ENCODE peak calls at places on chromosomes 2 and 18, in seven cellular contexts. One of them, this sample, is unnamed. For H3K4me1, the result is how much of the 10 kb centered on the place peaks cover.

GRCh38 chr2:23452853-23453420 is 68.0 kb downstream of the KLHL29 start:
- DNase-seq in transverse colon: no peak
- DNase-seq in CD8-positive, alpha-beta memory T cell: no peak
- DNase-seq in effector memory CD4-positive, alpha-beta T cell: no peak
- DNase-seq in tibial nerve: no peak
- DNase-seq in cardiac muscle cell: peak
- DNase-seq in GM23248: no peak
- DNase-seq in this sample: no peak

GRCh38 chr2:205684871-205685313 is 2.6 kb downstream of the NRP2 start:
- DNase-seq in transverse colon: no peak
- DNase-seq in CD8-positive, alpha-beta memory T cell: no peak
- DNase-seq in effector memory CD4-positive, alpha-beta T cell: no peak
- DNase-seq in tibial nerve: no peak
- DNase-seq in cardiac muscle cell: peak
- DNase-seq in GM23248: no peak
- DNase-seq in this sample: peak

GRCh38 chr18:75937306-75937705 is 509.8 kb upstream of the SMIM21 start:
- DNase-seq in transverse colon: no peak
- DNase-seq in CD8-positive, alpha-beta memory T cell: no peak
- DNase-seq in effector memory CD4-positive, alpha-beta T cell: no peak
- DNase-seq in tibial nerve: no peak
- DNase-seq in cardiac muscle cell: no peak
- DNase-seq in GM23248: no peak
- DNase-seq in this sample: no peak

GRCh38 chr2:66481100-66481549 is 46.2 kb downstream of the MEIS1 start:
- DNase-seq in transverse colon: no peak
- DNase-seq in CD8-positive, alpha-beta memory T cell: no peak
- DNase-seq in effector memory CD4-positive, alpha-beta T cell: no peak
- DNase-seq in tibial nerve: no peak
- DNase-seq in cardiac muscle cell: peak
- DNase-seq in GM23248: peak
- DNase-seq in this sample: no peak

GRCh38 chr18:50721006-50721405 is 98.8 kb downstream of the MRO start:
- DNase-seq in transverse colon: no peak
- DNase-seq in CD8-positive, alpha-beta memory T cell: no peak
- DNase-seq in effector memory CD4-positive, alpha-beta T cell: no peak
- DNase-seq in tibial nerve: no peak
- DNase-seq in cardiac muscle cell: no peak
- DNase-seq in GM23248: no peak
- DNase-seq in this sample: no peak

GRCh38 chr2:219697811-219698683 is 70.6 kb downstream of the SLC4A3 start:
- DNase-seq in transverse colon: no peak
- DNase-seq in CD8-positive, alpha-beta memory T cell: no peak
- DNase-seq in effector memory CD4-positive, alpha-beta T cell: no peak
- DNase-seq in tibial nerve: no peak
- DNase-seq in cardiac muscle cell: no peak
- DNase-seq in GM23248: no peak
- DNase-seq in this sample: no peak

GRCh38 chr2:45046786-45047185 is 37.5 kb upstream of the SIX2 start:
- DNase-seq in transverse colon: no peak
- DNase-seq in CD8-positive, alpha-beta memory T cell: no peak
- DNase-seq in effector memory CD4-positive, alpha-beta T cell: no peak
- DNase-seq in tibial nerve: no peak
- DNase-seq in cardiac muscle cell: peak
- DNase-seq in GM23248: no peak
- DNase-seq in this sample: no peak

GRCh38 chr2:86790828-86791561 is at the start of gene CD8A:
- DNase-seq in transverse colon: no peak
- DNase-seq in CD8-positive, alpha-beta memory T cell: peak
- DNase-seq in effector memory CD4-positive, alpha-beta T cell: no peak
- DNase-seq in tibial nerve: no peak
- DNase-seq in cardiac muscle cell: peak
- DNase-seq in GM23248: peak
- DNase-seq in this sample: no peak

GRCh38 chr2:96464651-96465050 is 40.5 kb downstream of the NEURL3 start:
- DNase-seq in transverse colon: no peak
- DNase-seq in CD8-positive, alpha-beta memory T cell: no peak
- DNase-seq in effector memory CD4-positive, alpha-beta T cell: no peak
- DNase-seq in tibial nerve: no peak
- DNase-seq in cardiac muscle cell: no peak
- DNase-seq in GM23248: no peak
- DNase-seq in this sample: no peak

GRCh38 chr2:32977228-32977758 is 30.5 kb downstream of the LTBP1 start:
- DNase-seq in transverse colon: peak
- DNase-seq in CD8-positive, alpha-beta memory T cell: no peak
- DNase-seq in effector memory CD4-positive, alpha-beta T cell: no peak
- DNase-seq in tibial nerve: no peak
- DNase-seq in cardiac muscle cell: peak
- DNase-seq in GM23248: peak
- DNase-seq in this sample: no peak

GRCh38 chr2:173436088-173436487 is 81.4 kb downstream of the CDCA7 start:
- DNase-seq in transverse colon: no peak
- DNase-seq in CD8-positive, alpha-beta memory T cell: no peak
- DNase-seq in effector memory CD4-positive, alpha-beta T cell: no peak
- DNase-seq in tibial nerve: no peak
- DNase-seq in cardiac muscle cell: peak
- DNase-seq in GM23248: no peak
- DNase-seq in this sample: no peak

GRCh38 chr2:112701092-112701491 is 19.7 kb upstream of the NT5DC4 start:
- DNase-seq in transverse colon: no peak
- DNase-seq in CD8-positive, alpha-beta memory T cell: no peak
- DNase-seq in effector memory CD4-positive, alpha-beta T cell: no peak
- DNase-seq in tibial nerve: no peak
- DNase-seq in cardiac muscle cell: peak
- DNase-seq in GM23248: no peak
- DNase-seq in this sample: peak

GRCh38 chr18:24095976-24096375 is 42.9 kb upstream of the CABYR start:
- DNase-seq in transverse colon: no peak
- DNase-seq in CD8-positive, alpha-beta memory T cell: no peak
- DNase-seq in effector memory CD4-positive, alpha-beta T cell: no peak
- DNase-seq in tibial nerve: no peak
- DNase-seq in cardiac muscle cell: no peak
- DNase-seq in GM23248: peak
- DNase-seq in this sample: no peak

GRCh38 chr2:9552491-9553178 is 3.0 kb downstream of the ADAM17 start:
- DNase-seq in transverse colon: no peak
- DNase-seq in CD8-positive, alpha-beta memory T cell: no peak
- DNase-seq in effector memory CD4-positive, alpha-beta T cell: no peak
- DNase-seq in tibial nerve: no peak
- DNase-seq in cardiac muscle cell: peak
- DNase-seq in GM23248: peak
- DNase-seq in this sample: no peak

DNA sequence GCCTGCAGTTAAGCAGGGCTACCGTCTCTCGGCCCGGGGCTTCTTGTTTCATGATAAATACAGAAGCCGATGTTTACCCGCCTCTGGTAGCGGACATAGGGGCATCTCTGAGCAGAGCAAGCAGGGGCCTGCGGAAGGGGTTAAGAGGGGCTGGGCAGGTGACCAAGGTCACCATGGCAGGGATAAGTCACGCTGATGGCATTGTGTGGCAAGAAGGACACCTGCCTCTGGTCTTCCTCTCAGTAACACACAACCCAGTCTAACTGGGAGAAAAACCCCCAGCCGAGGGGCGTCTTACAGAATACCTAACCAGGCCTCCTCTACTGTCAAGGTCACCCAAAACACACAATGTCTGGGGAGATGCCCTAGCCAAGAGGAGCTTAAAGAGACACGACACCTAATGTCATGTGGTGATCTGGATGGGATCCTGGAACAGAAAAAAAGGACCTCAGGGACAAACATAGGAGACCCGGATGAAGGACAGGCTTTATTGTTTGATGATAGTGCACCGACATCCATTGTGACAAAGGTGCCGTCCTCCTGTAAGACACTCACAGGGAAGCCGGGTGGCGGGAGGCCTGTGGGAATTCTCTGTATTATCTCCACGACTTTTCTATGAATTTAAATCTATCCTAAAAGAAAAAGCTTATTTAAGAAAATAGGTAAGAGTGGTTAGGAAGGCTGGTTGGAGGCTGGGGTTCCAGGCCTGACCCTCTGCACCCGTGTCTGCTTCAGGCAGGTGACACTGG is 24.8 kb downstream of the SH3BP4 start:
- DNase-seq in transverse colon: no peak
- DNase-seq in CD8-positive, alpha-beta memory T cell: no peak
- DNase-seq in effector memory CD4-positive, alpha-beta T cell: no peak
- DNase-seq in tibial nerve: no peak
- DNase-seq in cardiac muscle cell: no peak
- DNase-seq in GM23248: no peak
- DNase-seq in this sample: no peak
- H3K4me1 ChIP-seq in transverse colon: under half
- H3K4me1 ChIP-seq in CD8-positive, alpha-beta memory T cell: under half
- H3K4me1 ChIP-seq in effector memory CD4-positive, alpha-beta T cell: under half
- H3K4me1 ChIP-seq in tibial nerve: under half
- H3K4me1 ChIP-seq in cardiac muscle cell: under half
- H3K4me1 ChIP-seq in GM23248: half or more
- H3K4me1 ChIP-seq in this sample: under half

GRCh38 chr18:2905802-2906521 is 59.2 kb downstream of the EMILIN2 start:
- DNase-seq in transverse colon: peak
- DNase-seq in CD8-positive, alpha-beta memory T cell: peak
- DNase-seq in effector memory CD4-positive, alpha-beta T cell: peak
- DNase-seq in tibial nerve: peak
- DNase-seq in cardiac muscle cell: peak
- DNase-seq in GM23248: peak
- DNase-seq in this sample: peak

GRCh38 chr18:2908946-2909335 is 62.1 kb downstream of the EMILIN2 start:
- DNase-seq in transverse colon: no peak
- DNase-seq in CD8-positive, alpha-beta memory T cell: no peak
- DNase-seq in effector memory CD4-positive, alpha-beta T cell: no peak
- DNase-seq in tibial nerve: peak
- DNase-seq in cardiac muscle cell: no peak
- DNase-seq in GM23248: no peak
- DNase-seq in this sample: no peak

GRCh38 chr18:2908166-2908945 is 61.5 kb downstream of the EMILIN2 start:
- DNase-seq in transverse colon: no peak
- DNase-seq in CD8-positive, alpha-beta memory T cell: no peak
- DNase-seq in effector memory CD4-positive, alpha-beta T cell: no peak
- DNase-seq in tibial nerve: peak
- DNase-seq in cardiac muscle cell: no peak
- DNase-seq in GM23248: no peak
- DNase-seq in this sample: no peak

GRCh38 chr18:2906522-2907458 is 60.0 kb downstream of the EMILIN2 start:
- DNase-seq in transverse colon: peak
- DNase-seq in CD8-positive, alpha-beta memory T cell: peak
- DNase-seq in effector memory CD4-positive, alpha-beta T cell: peak
- DNase-seq in tibial nerve: peak
- DNase-seq in cardiac muscle cell: peak
- DNase-seq in GM23248: peak
- DNase-seq in this sample: no peak

GRCh38 chr18:2907459-2908145 is 60.8 kb downstream of the EMILIN2 start:
- DNase-seq in transverse colon: no peak
- DNase-seq in CD8-positive, alpha-beta memory T cell: no peak
- DNase-seq in effector memory CD4-positive, alpha-beta T cell: no peak
- DNase-seq in tibial nerve: peak
- DNase-seq in cardiac muscle cell: no peak
- DNase-seq in GM23248: peak
- DNase-seq in this sample: no peak
- H3K27ac ChIP-seq in transverse colon: peak
- H3K27ac ChIP-seq in CD8-positive, alpha-beta memory T cell: no peak
- H3K27ac ChIP-seq in effector memory CD4-positive, alpha-beta T cell: peak
- H3K27ac ChIP-seq in tibial nerve: peak
- H3K27ac ChIP-seq in cardiac muscle cell: no peak
- H3K27ac ChIP-seq in GM23248: no peak
- H3K27ac ChIP-seq in this sample: no peak

GRCh38 chr2:36525245-36525644 is 72.7 kb downstream of the FEZ2 start:
- DNase-seq in transverse colon: no peak
- DNase-seq in CD8-positive, alpha-beta memory T cell: no peak
- DNase-seq in effector memory CD4-positive, alpha-beta T cell: no peak
- DNase-seq in tibial nerve: no peak
- DNase-seq in cardiac muscle cell: no peak
- DNase-seq in GM23248: no peak
- DNase-seq in this sample: no peak
- H3K4me1 ChIP-seq in transverse colon: under half
- H3K4me1 ChIP-seq in CD8-positive, alpha-beta memory T cell: under half
- H3K4me1 ChIP-seq in effector memory CD4-positive, alpha-beta T cell: under half
- H3K4me1 ChIP-seq in tibial nerve: under half
- H3K4me1 ChIP-seq in cardiac muscle cell: under half
- H3K4me1 ChIP-seq in GM23248: under half
- H3K4me1 ChIP-seq in this sample: under half

DNA sequence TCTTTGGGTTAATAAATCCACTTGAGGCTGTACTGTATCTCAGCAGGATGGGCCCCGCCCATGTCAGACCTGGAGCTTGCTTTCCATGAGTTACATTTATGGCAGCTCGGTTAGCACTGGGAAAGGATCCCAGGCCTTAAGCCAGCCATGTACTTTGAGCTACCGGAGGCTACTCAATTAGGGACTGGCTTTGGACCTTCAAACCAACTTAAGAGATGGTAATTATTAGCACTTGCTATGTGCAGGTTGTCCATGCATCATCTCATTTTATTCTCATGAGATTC is 64.4 kb downstream of the ACTR2 start:
- DNase-seq in transverse colon: peak
- DNase-seq in CD8-positive, alpha-beta memory T cell: no peak
- DNase-seq in effector memory CD4-positive, alpha-beta T cell: no peak
- DNase-seq in tibial nerve: no peak
- DNase-seq in cardiac muscle cell: no peak
- DNase-seq in GM23248: no peak
- DNase-seq in this sample: no peak
- H3K27ac ChIP-seq in transverse colon: no peak
- H3K27ac ChIP-seq in CD8-positive, alpha-beta memory T cell: no peak
- H3K27ac ChIP-seq in effector memory CD4-positive, alpha-beta T cell: no peak
- H3K27ac ChIP-seq in tibial nerve: no peak
- H3K27ac ChIP-seq in cardiac muscle cell: no peak
- H3K27ac ChIP-seq in GM23248: no peak
- H3K27ac ChIP-seq in this sample: no peak

DNA sequence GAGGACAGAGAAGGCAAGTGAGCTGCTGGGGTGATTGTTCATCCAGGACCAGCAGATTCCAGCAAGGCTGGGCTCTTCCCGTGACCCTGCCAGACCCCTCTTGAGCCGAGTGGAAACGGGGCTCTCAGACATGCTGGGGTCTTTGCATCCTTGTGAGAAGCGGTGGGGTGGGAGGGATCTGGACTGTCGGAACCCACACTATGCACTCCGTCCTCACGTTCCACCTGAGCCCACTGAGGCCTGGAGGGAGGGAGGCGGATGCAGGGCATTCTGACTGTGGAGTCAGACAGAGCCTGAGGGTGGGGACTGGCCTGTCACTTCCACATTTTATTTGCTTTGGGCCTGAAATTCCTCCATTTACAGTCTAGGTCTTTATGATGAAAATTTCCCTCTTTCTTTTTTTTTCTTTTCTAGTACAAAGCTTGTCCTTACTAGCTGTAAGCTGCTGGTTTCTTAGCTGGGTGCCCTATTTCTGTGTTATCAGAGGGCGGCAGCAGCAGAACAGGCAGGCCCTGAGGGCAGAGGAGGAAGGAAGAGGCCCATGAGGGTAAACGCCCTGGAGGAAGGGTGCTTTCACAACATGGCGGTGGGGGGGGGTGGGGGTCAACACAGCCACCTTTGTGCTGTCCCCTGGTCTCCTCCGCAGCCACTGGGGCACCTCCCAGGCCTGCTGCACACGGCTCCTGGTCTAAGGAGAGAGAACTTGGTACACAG is 373.5 kb upstream of the MYT1L start:
- DNase-seq in transverse colon: no peak
- DNase-seq in CD8-positive, alpha-beta memory T cell: no peak
- DNase-seq in effector memory CD4-positive, alpha-beta T cell: no peak
- DNase-seq in tibial nerve: no peak
- DNase-seq in cardiac muscle cell: no peak
- DNase-seq in GM23248: no peak
- DNase-seq in this sample: no peak
- H3K4me1 ChIP-seq in transverse colon: under half
- H3K4me1 ChIP-seq in CD8-positive, alpha-beta memory T cell: under half
- H3K4me1 ChIP-seq in effector memory CD4-positive, alpha-beta T cell: under half
- H3K4me1 ChIP-seq in tibial nerve: under half
- H3K4me1 ChIP-seq in cardiac muscle cell: under half
- H3K4me1 ChIP-seq in GM23248: under half
- H3K4me1 ChIP-seq in this sample: under half